ENCODE peak calls at places on chromosomes 13 and 19, in seven cellular contexts. P, U, Z, O, L, Y and R are unnamed samples.

GRCh38 chr13:79941752-79942151 is 399.2 kb downstream of the SPRY2 start:
- DNase-seq in L (no peak), Y (no peak), Z (no peak), P (no peak), U (no peak), O (no peak), R (no peak)

GRCh38 chr19:8101311-8101710 is 48.1 kb downstream of the FBN3 start:
- DNase-seq in Y (no peak), O (no peak), P (no peak), Z (no peak), U (no peak), L (no peak), R (no peak)

GRCh38 chr13:75963318-75963717 is 327.2 kb downstream of the LMO7 start:
- DNase-seq in O (no peak), Y (no peak), U (no peak), L (no peak), P (no peak), Z (peak), R (no peak)

GRCh38 chr19:20151617-20152145 is 15.3 kb upstream of the ZNF486 start:
- DNase-seq in O (no peak), P (no peak), L (no peak), Y (no peak), U (no peak), Z (no peak), R (no peak)

GRCh38 chr13:94345374-94346195 is 133.9 kb downstream of the DCT start:
- DNase-seq in L (no peak), Y (peak), P (no peak), O (no peak), Z (peak), U (no peak), R (no peak)

GRCh38 chr19:10228925-10229324 is 2.2 kb downstream of the S1PR2 start:
- DNase-seq in U (peak), Z (peak), Y (peak), P (no peak), O (no peak), L (no peak), R (no peak)

GRCh38 chr13:71880753-71881541 is 13.9 kb upstream of the DACH1 start:
- DNase-seq in Z (no peak), L (no peak), O (no peak), U (no peak), Y (no peak), P (no peak), R (no peak)

GRCh38 chr19:575527-576506 is 3.4 kb downstream of the BSG start:
- DNase-seq in Y (peak), L (peak), P (no peak), O (no peak), U (no peak), Z (peak), R (peak)

GRCh38 chr13:52665325-52665724 is 12.7 kb downstream of the SUGT1 start:
- DNase-seq in O (no peak), Y (peak), U (no peak), L (no peak), P (no peak), Z (peak), R (no peak)

GRCh38 chr13:51501592-51502205 is 48.9 kb upstream of the INTS6 start:
- DNase-seq in Z (no peak), O (no peak), P (no peak), Y (no peak), U (no peak), L (no peak), R (no peak)

GRCh38 chr19:5961969-5962945 is 15.7 kb downstream of the RANBP3 start:
- DNase-seq in Z (peak), P (peak), O (no peak), Y (no peak), U (peak), L (no peak), R (no peak)

GRCh38 chr19:12564016-12564664 is 12.9 kb upstream of the ZNF564 start:
- DNase-seq in L (peak), U (peak), Z (peak), P (peak), O (peak), Y (peak), R (peak)

GRCh38 chr19:7645159-7645558 is 8.2 kb downstream of the STXBP2 start:
- DNase-seq in Y (no peak), U (no peak), L (no peak), O (no peak), P (no peak), Z (no peak), R (no peak)

GRCh38 chr19:55526216-55527196 is 10.4 kb downstream of the SBK2 start:
- DNase-seq in Y (peak), U (no peak), L (peak), P (no peak), O (no peak), Z (peak), R (peak)

GRCh38 chr13:93201992-93202558 is 24.5 kb upstream of the GPC6 start:
- DNase-seq in Z (no peak), L (no peak), P (no peak), Y (no peak), O (no peak), U (no peak), R (no peak)

GRCh38 chr19:3881272-3882040 is 971 bp downstream of the ATCAY start:
- DNase-seq in U (no peak), Z (no peak), P (no peak), L (no peak), Y (no peak), O (no peak), R (no peak)

GRCh38 chr19:17394891-17395415 is 957 bp upstream of the CCDC194 start:
- DNase-seq in O (no peak), P (no peak), U (peak), Y (peak), L (peak), Z (peak), R (peak)

GRCh38 chr19:44725251-44725650 is 23.3 kb upstream of the BCL3 start:
- DNase-seq in O (no peak), P (no peak), L (no peak), Y (peak), Z (no peak), U (no peak), R (no peak)

GRCh38 chr13:50387124-50387581 is 371.9 kb downstream of the KCNRG start:
- DNase-seq in Y (peak), U (peak), Z (peak), L (peak), O (no peak), P (no peak), R (peak)

GRCh38 chr19:40512473-40513344 is 45.9 kb downstream of the SPTBN4 start:
- DNase-seq in O (no peak), P (peak), Y (no peak), U (no peak), Z (peak), L (no peak), R (peak)

GRCh38 chr13:30224732-30225131 is 82.6 kb downstream of the KATNAL1 start:
- DNase-seq in Z (no peak), Y (peak), U (peak), O (no peak), P (no peak), L (no peak), R (no peak)

GRCh38 chr13:98771838-98772611 is 19.6 kb upstream of the SLC15A1 start:
- DNase-seq in Y (no peak), U (no peak), Z (no peak), P (no peak), L (no peak), O (no peak), R (no peak)

GRCh38 chr13:33112745-33113144 is 96.5 kb downstream of the KL start:
- DNase-seq in P (no peak), U (no peak), Y (no peak), L (no peak), O (no peak), Z (no peak), R (no peak)

GRCh38 chr13:93420887-93421286 is 194.3 kb downstream of the GPC6 start:
- DNase-seq in Z (no peak), L (no peak), O (no peak), Y (no peak), P (no peak), U (no peak), R (no peak)